ENCODE peak calls at places on chromosomes 3 and 15, in six cellular contexts. E is NCI-H1092; V is stimulated activated CD8-positive, alpha-beta memory T cell treated with anti-CD3 and anti-CD28 coated beads, Interleukin-7, amount 100 ng/mL, for 1 hour; J is dermis microvascular lymphatic vessel endothelial cell; O is pancreas; C is activated T-helper 1 cell treated with anti-CD3 and anti-CD28 coated beads, Interleukin-12 subunit alpha, Interleukin-12 subunit beta, Interleukin-2, Interleukin-4 antibody, amounts not matched to agents 30 ng/mL and 10 ng/mL and 1 ng/mL, durations not matched to agents 14 hours and 24 hours and 36 hours. Y is an unnamed sample.

GRCh38 chr3:40191850-40192448 is 117.6 kb upstream of the EIF1B start:
- DNase-seq in E (no peak), V (peak; percentile 35), J (peak; percentile 11), O (peak; percentile 62), C (peak; percentile 35), Y (peak; percentile 57)

GRCh38 chr15:55253580-55253979 is 36.0 kb downstream of the RAB27A start:
- DNase-seq in E (no peak), V (no peak), J (no peak), O (no peak), C (no peak), Y (no peak)

GRCh38 chr15:81050806-81051205 is 50.1 kb downstream of the TLNRD1 start:
- DNase-seq in E (no peak), V (no peak), J (no peak), O (no peak), C (no peak), Y (no peak)

GRCh38 chr3:39443530-39443929 is 23.9 kb upstream of the MOBP start:
- DNase-seq in E (no peak), V (no peak), J (no peak), O (no peak), C (no peak), Y (no peak)

GRCh38 chr3:106819445-106819844 is 557.8 kb upstream of the CCDC54 start:
- DNase-seq in E (no peak), V (no peak), J (no peak), O (no peak), C (no peak), Y (no peak)

GRCh38 chr3:64445318-64446300 is 220.3 kb upstream of the PRICKLE2 start:
- DNase-seq in E (no peak), V (no peak), J (no peak), O (peak; percentile 64), C (no peak), Y (no peak)

GRCh38 chr3:171652932-171653331 is 157.4 kb downstream of the PLD1 start:
- DNase-seq in E (no peak), V (no peak), J (no peak), O (no peak), C (no peak), Y (no peak)

GRCh38 chr15:66587749-66588148 is 22.0 kb upstream of the LCTL start:
- DNase-seq in E (no peak), V (no peak), J (no peak), O (no peak), C (no peak), Y (no peak)

GRCh38 chr3:74149466-74149865 is 465.0 kb downstream of the CNTN3 start:
- DNase-seq in E (no peak), V (no peak), J (no peak), O (no peak), C (no peak), Y (no peak)